ENCODE peak calls at places on chromosomes 11 and 22, in seven cellular contexts. O, I, N, K, T, R and P are unnamed samples.

GRCh38 chr11:86499723-86500129 is 125.0 kb downstream of the CCDC81 start:
- DNase-seq in I (no peak), K (no peak), T (no peak), O (no peak), R (no peak), N (no peak), P (no peak)

GRCh38 chr11:72221386-72221785 is 3.2 kb upstream of the INPPL1 start:
- DNase-seq in K (no peak), T (no peak), O (no peak), R (no peak), N (no peak), I (no peak), P (peak)

GRCh38 chr11:19670030-19670761 is 42.4 kb upstream of the NAV2 start:
- DNase-seq in K (peak), N (no peak), R (no peak), I (no peak), T (no peak), O (no peak), P (no peak)

GRCh38 chr22:42927966-42928365 is 70.9 kb upstream of the ARFGAP3 start:
- DNase-seq in R (no peak), O (no peak), I (no peak), N (no peak), T (no peak), K (no peak), P (no peak)

GRCh38 chr11:78822931-78823423 is 248.3 kb upstream of the NARS2 start:
- DNase-seq in K (no peak), N (no peak), R (no peak), O (peak), T (no peak), I (no peak), P (no peak)

GRCh38 chr11:102912482-102912830 is 37.7 kb upstream of the MMP12 start:
- DNase-seq in O (no peak), T (no peak), R (no peak), K (no peak), N (no peak), I (no peak), P (no peak)

GRCh38 chr22:44658371-44658953 is 43.5 kb upstream of the PRR5 start:
- DNase-seq in K (peak), T (no peak), R (no peak), O (no peak), I (peak), N (no peak), P (no peak)

GRCh38 chr11:125073616-125074483 is 10.7 kb downstream of the SLC37A2 start:
- DNase-seq in R (no peak), T (no peak), K (no peak), N (no peak), O (no peak), I (no peak), P (no peak)

GRCh38 chr22:20584872-20585639 is 77.6 kb downstream of the MED15 start:
- DNase-seq in K (peak), O (no peak), T (no peak), I (no peak), N (no peak), R (no peak), P (no peak)

GRCh38 chr22:50574383-50574755 is 3.9 kb downstream of the CPT1B start:
- DNase-seq in R (no peak), N (no peak), K (no peak), T (no peak), I (no peak), O (no peak), P (no peak)

GRCh38 chr11:120063686-120064340 is 74.1 kb downstream of the TRIM29 start:
- DNase-seq in I (no peak), K (no peak), T (no peak), N (no peak), O (no peak), R (peak), P (no peak)

GRCh38 chr11:78901831-78902230 is 327.2 kb upstream of the NARS2 start:
- DNase-seq in T (no peak), O (no peak), I (no peak), R (no peak), N (no peak), K (no peak), P (no peak)

GRCh38 chr11:83020942-83021779 is 50.5 kb downstream of the RAB30 start:
- DNase-seq in R (no peak), O (peak), N (no peak), T (no peak), K (no peak), I (no peak), P (no peak)

GRCh38 chr22:41966607-41967240 is 2.5 kb upstream of the SEPTIN3 start:
- DNase-seq in K (peak), O (no peak), T (peak), N (peak), R (no peak), I (no peak), P (no peak)

GRCh38 chr22:50308597-50308935 is 1.1 kb upstream of the PLXNB2 start:
- DNase-seq in I (peak), R (no peak), T (no peak), K (peak), O (peak), N (peak), P (no peak)

GRCh38 chr11:120546312-120547205 is 35.0 kb downstream of the GRIK4 start:
- DNase-seq in K (peak), T (peak), R (no peak), O (no peak), N (no peak), I (peak), P (no peak)

GRCh38 chr11:69380921-69381581 is 87.1 kb downstream of the MYEOV start:
- DNase-seq in R (no peak), T (no peak), I (peak), K (no peak), N (no peak), O (no peak), P (no peak)

GRCh38 chr22:30602049-30602448 is 4.9 kb upstream of the TCN2 start:
- DNase-seq in K (peak), I (no peak), N (no peak), O (no peak), R (no peak), T (no peak), P (no peak)

GRCh38 chr11:129146196-129146595 is 45.9 kb downstream of the ARHGAP32 start:
- DNase-seq in R (no peak), O (no peak), T (no peak), I (no peak), N (no peak), K (peak), P (no peak)

GRCh38 chr11:128302425-128303186 is 284.8 kb downstream of the ETS1 start:
- DNase-seq in O (no peak), K (no peak), T (no peak), R (no peak), I (no peak), N (no peak), P (no peak)

GRCh38 chr11:117816151-117816741 is 8.3 kb downstream of the FXYD2 start:
- DNase-seq in N (no peak), R (peak), K (peak), T (no peak), O (peak), I (peak), P (peak)

GRCh38 chr11:69320756-69321741 is 27.1 kb downstream of the MYEOV start:
- DNase-seq in T (no peak), I (no peak), N (no peak), K (peak), R (no peak), O (no peak), P (no peak)

GRCh38 chr11:11155962-11156815 is 196.9 kb downstream of the CSNK2A3 start:
- DNase-seq in N (peak), I (no peak), R (peak), K (no peak), O (peak), T (no peak), P (no peak)

GRCh38 chr11:107562647-107563208 is 2.8 kb downstream of the ALKBH8 start:
- DNase-seq in O (no peak), K (peak), T (peak), R (no peak), I (no peak), N (no peak), P (no peak)

GRCh38 chr22:45863981-45864751 is 112.8 kb downstream of the WNT7B start:
- DNase-seq in K (peak), I (peak), N (peak), T (peak), O (peak), R (peak), P (no peak)

GRCh38 chr22:30140414-30140813 is 60.1 kb downstream of the HORMAD2 start:
- DNase-seq in I (no peak), T (no peak), O (no peak), N (no peak), K (no peak), R (no peak), P (no peak)

GRCh38 chr11:2578934-2579280 is 120.9 kb downstream of the KCNQ1OT1 start:
- DNase-seq in T (no peak), K (no peak), I (no peak), O (no peak), N (no peak), R (no peak), P (no peak)

GRCh38 chr11:119509969-119510401 is 87.0 kb upstream of the THY1 start:
- DNase-seq in O (no peak), I (peak), N (no peak), K (peak), T (peak), R (no peak), P (no peak)

GRCh38 chr11:82944198-82944597 is 42.7 kb downstream of the DDIAS start:
- DNase-seq in O (no peak), K (no peak), I (no peak), T (no peak), N (no peak), R (no peak), P (no peak)

GRCh38 chr22:20027966-20028854 is 7.3 kb downstream of the TANGO2 start:
- DNase-seq in N (no peak), K (peak), O (no peak), T (no peak), I (no peak), R (no peak), P (no peak)

DNA sequence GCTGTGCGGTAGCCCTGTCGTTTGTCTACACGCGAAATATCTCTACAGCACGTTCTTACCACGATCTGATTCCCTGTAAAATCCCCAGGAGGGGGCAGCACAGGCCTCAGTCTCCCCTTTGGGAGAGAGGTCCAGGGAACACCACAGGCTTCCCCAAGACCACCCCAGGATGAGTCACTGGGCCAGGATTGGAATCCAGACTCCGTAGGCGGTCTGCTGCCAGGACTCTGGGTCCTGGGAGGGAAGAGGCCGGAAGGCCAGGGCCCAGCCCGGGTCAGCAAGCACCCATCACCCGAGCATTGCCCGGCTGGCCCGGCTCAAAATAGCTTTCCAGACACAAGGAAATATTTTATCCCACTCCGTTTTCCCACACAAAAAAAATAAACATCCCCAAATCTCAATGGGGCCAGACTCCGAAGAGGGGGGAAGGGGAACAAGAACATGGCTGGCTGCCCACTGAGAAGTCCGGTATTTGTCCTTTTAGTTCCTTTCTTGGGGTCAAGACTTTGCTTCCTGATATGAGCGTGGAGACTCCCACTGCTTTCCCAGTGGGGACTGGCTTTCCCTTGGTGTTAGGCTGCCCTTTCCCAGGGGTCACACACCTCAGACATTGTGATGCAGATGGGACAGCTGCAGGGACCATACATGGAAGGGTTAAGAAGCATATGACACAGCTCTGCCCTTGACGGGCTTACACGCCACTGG is 91.3 kb downstream of the LRRC32 start:
- DNase-seq in R (no peak), N (no peak), K (peak), O (peak), T (no peak), I (peak), P (no peak)
- TF ChIP-seq CTCF in R (no peak), N (no peak), K (peak), O (peak), T (peak), I (peak), P (no peak)

GRCh38 chr11:61697093-61697492 is 16.9 kb downstream of the DAGLA start:
- DNase-seq in I (no peak), N (no peak), R (no peak), K (no peak), O (no peak), T (no peak), P (peak)

GRCh38 chr11:61694971-61695706 is 14.9 kb downstream of the DAGLA start:
- DNase-seq in R (no peak), T (no peak), O (peak), N (no peak), K (no peak), I (peak), P (no peak)

GRCh38 chr11:61693897-61694840 is 14.0 kb downstream of the DAGLA start:
- DNase-seq in R (no peak), O (no peak), T (no peak), K (no peak), I (no peak), N (no peak), P (no peak)

GRCh38 chr11:61696602-61697001 is 16.4 kb downstream of the DAGLA start:
- DNase-seq in K (no peak), R (no peak), N (no peak), I (no peak), T (no peak), O (peak), P (no peak)

GRCh38 chr11:61695917-61696316 is 15.7 kb downstream of the DAGLA start:
- DNase-seq in K (peak), R (no peak), I (peak), N (no peak), O (peak), T (peak), P (no peak)
- TF ChIP-seq CTCF in K (no peak), R (no peak), I (peak), N (no peak), O (peak), T (no peak), P (no peak)

DNA sequence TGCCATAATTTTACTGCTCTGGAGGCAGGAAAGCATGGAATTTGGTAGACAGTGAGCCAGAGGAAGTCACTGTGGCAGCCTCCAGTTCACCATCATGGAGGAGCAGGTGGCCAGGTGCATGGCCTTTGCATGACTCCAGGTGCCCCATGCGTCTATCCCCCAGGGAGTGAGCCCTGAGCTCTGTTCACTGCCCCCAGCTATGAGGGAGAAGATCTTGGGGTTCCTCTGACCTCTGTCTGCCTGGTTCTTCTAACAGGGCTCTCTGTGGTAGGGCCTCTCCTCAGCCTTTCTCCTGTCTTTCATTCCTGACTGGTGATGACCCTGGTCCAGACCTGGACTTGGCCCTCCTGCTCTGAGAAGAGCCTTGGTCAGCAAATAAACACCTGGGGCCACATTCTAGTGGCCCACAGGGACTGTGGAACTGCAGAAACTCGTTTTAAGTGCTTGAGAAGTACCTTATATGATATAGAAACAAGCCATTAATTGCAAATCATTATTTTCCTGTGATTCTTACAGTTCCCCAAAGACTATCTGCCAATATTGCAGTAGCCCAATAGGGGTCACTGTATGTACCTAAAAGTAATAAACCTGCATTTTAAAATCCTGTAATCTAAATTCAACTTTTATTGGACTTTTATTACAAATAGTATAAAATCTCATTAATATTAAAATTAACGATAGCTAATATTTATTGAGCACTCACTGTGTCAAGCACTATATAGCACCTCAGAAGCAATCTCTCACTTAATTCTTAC is 120.0 kb upstream of the SYT13 start:
- DNase-seq in N (no peak), R (no peak), O (no peak), K (peak), T (no peak), I (no peak), P (no peak)
- TF ChIP-seq CTCF in N (peak), R (peak), O (no peak), K (peak), T (peak), I (peak), P (peak)

GRCh38 chr11:34837246-34837856 is 78.8 kb downstream of the APIP start:
- DNase-seq in O (no peak), R (no peak), N (no peak), K (no peak), T (no peak), I (no peak), P (no peak)
- TF ChIP-seq CTCF in O (no peak), R (no peak), N (no peak), K (no peak), T (no peak), I (no peak), P (no peak)

GRCh38 chr11:64859542-64860414 is 15.3 kb upstream of the CDC42BPG start:
- DNase-seq in N (no peak), T (no peak), O (no peak), R (no peak), I (no peak), K (no peak), P (no peak)
- TF ChIP-seq CTCF in N (no peak), T (no peak), O (no peak), R (no peak), I (no peak), K (no peak), P (no peak)

GRCh38 chr11:15216678-15217077 is 102.0 kb downstream of the INSC start:
- DNase-seq in R (no peak), T (no peak), N (no peak), O (no peak), K (no peak), I (no peak), P (no peak)
- TF ChIP-seq CTCF in R (peak), T (peak), N (peak), O (no peak), K (peak), I (no peak), P (no peak)